ENCODE peak calls at places on chromosomes 2 and 18, in seven cellular contexts. A, T, Y, E, Q, K and N are unnamed samples.

GRCh38 chr2:176078440-176079284 is 5.1 kb downstream of the EVX2 start:
- DNase-seq in Q (no peak), E (no peak), A (no peak), T (no peak), Y (no peak), K (no peak), N (no peak)

GRCh38 chr18:78430171-78430857 is 549.3 kb upstream of the SALL3 start:
- DNase-seq in T (no peak), E (no peak), A (no peak), Y (no peak), K (no peak), Q (no peak), N (no peak)

GRCh38 chr2:168310580-168310979 is 63.2 kb upstream of the STK39 start:
- DNase-seq in Q (no peak), Y (no peak), E (no peak), A (no peak), K (no peak), T (no peak), N (no peak)

GRCh38 chr2:98734823-98735260 is 3.9 kb upstream of the MGAT4A start:
- DNase-seq in K (no peak), A (no peak), Y (no peak), E (no peak), Q (no peak), T (no peak), N (no peak)

GRCh38 chr2:133097666-133098065 is 427.7 kb upstream of the LYPD1 start:
- DNase-seq in Q (no peak), T (no peak), A (no peak), Y (no peak), K (no peak), E (no peak), N (no peak)

GRCh38 chr2:206274434-206275273 is at the start of gene ZDBF2:
- DNase-seq in Y (no peak), Q (no peak), T (peak; percentile 87), A (peak; percentile 55), E (peak; percentile 62), K (peak; percentile 46), N (no peak)

GRCh38 chr2:88181511-88181910 is 11.4 kb downstream of the THNSL2 start:
- DNase-seq in Q (no peak), Y (no peak), E (peak; percentile 28), A (no peak), T (no peak), K (no peak), N (no peak)

GRCh38 chr18:7566587-7567486 is at the start of gene PTPRM:
- DNase-seq in E (peak; percentile 53), K (peak; percentile 56), Y (peak; percentile 80), T (peak; percentile 93), A (peak; percentile 75), Q (no peak), N (peak; percentile 69)

GRCh38 chr2:234099266-234099665 is 48.8 kb downstream of the SPP2 start:
- DNase-seq in E (no peak), A (no peak), K (no peak), T (no peak), Q (no peak), Y (no peak), N (no peak)